ENCODE peak calls at places on chromosomes 6 and 20, in ten cellular contexts. Q is heart left ventricle, T is uterus, R is IMR-90, W is esophagus squamous epithelium, K is gastrocnemius medialis, O is A549, V is Peyer's patch, S is breast epithelium, N is transverse colon. H is an unnamed sample. For H3K4me1, the result is how much of the 10 kb centered on the place peaks cover.

GRCh38 chr6:36414481-36414880 is 27.0 kb upstream of the ETV7 start:
- DNase-seq in K (no peak), S (no peak), O (no peak), Q (no peak), V (no peak), N (no peak), W (no peak), R (peak), T (no peak), H (no peak)

GRCh38 chr6:40378071-40378724 is 209.0 kb downstream of the LRFN2 start:
- DNase-seq in Q (no peak), K (no peak), O (no peak), W (no peak), S (no peak), N (no peak), V (no peak), R (no peak), T (no peak), H (no peak)

GRCh38 chr20:62835931-62836861 is 19.3 kb downstream of the COL9A3 start:
- DNase-seq in R (peak), K (no peak), T (no peak), O (no peak), S (no peak), Q (no peak), N (no peak), V (no peak), W (no peak), H (no peak)

GRCh38 chr6:65170273-65170672 is 536.8 kb downstream of the EYS start:
- DNase-seq in O (no peak), V (no peak), W (no peak), S (no peak), K (no peak), T (no peak), Q (no peak), N (no peak), R (peak), H (no peak)

GRCh38 chr20:35461620-35462019 is 6.2 kb downstream of the CEP250 start:
- DNase-seq in R (peak), K (no peak), T (no peak), V (no peak), W (no peak), Q (no peak), N (no peak), S (no peak), O (no peak), H (no peak)

GRCh38 chr20:57957397-57958049 is 247.7 kb upstream of the PMEPA1 start:
- DNase-seq in T (peak), R (no peak), V (peak), Q (no peak), S (no peak), K (no peak), O (no peak), N (no peak), W (no peak), H (no peak)

GRCh38 chr6:111972714-111973678 is 80.9 kb upstream of the CCN6 start:
- DNase-seq in S (no peak), N (peak), Q (peak), V (peak), W (no peak), O (peak), K (peak), T (peak), R (peak), H (no peak)

GRCh38 chr20:32810941-32811340 is 8.8 kb upstream of the MAPRE1 start:
- DNase-seq in S (no peak), K (no peak), R (no peak), V (no peak), N (no peak), O (no peak), T (no peak), Q (no peak), W (no peak), H (no peak)

GRCh38 chr6:53517021-53517420 is 27.9 kb downstream of the GCLC start:
- DNase-seq in V (no peak), O (no peak), Q (no peak), K (no peak), W (no peak), S (no peak), R (no peak), N (no peak), T (no peak), H (no peak)

GRCh38 chr6:110858016-110858415 is 16.6 kb upstream of the AMD1 start:
- DNase-seq in O (no peak), K (no peak), R (no peak), T (no peak), V (no peak), S (no peak), W (no peak), Q (no peak), N (no peak), H (no peak)

GRCh38 chr6:118621799-118622470 is 29.5 kb downstream of the CEP85L start:
- DNase-seq in N (no peak), Q (no peak), T (no peak), O (no peak), K (no peak), S (no peak), R (peak), W (no peak), V (no peak), H (no peak)

GRCh38 chr6:3825851-3826581 is 23.2 kb upstream of the FAM50B start:
- DNase-seq in T (peak), O (peak), Q (peak), K (peak), N (peak), V (peak), S (peak), R (peak), W (no peak), H (peak)

GRCh38 chr6:170031096-170031471 is 259.8 kb downstream of the DLL1 start:
- DNase-seq in V (peak), T (no peak), K (no peak), S (peak), N (peak), R (no peak), O (no peak), W (no peak), Q (no peak), H (peak)

DNA sequence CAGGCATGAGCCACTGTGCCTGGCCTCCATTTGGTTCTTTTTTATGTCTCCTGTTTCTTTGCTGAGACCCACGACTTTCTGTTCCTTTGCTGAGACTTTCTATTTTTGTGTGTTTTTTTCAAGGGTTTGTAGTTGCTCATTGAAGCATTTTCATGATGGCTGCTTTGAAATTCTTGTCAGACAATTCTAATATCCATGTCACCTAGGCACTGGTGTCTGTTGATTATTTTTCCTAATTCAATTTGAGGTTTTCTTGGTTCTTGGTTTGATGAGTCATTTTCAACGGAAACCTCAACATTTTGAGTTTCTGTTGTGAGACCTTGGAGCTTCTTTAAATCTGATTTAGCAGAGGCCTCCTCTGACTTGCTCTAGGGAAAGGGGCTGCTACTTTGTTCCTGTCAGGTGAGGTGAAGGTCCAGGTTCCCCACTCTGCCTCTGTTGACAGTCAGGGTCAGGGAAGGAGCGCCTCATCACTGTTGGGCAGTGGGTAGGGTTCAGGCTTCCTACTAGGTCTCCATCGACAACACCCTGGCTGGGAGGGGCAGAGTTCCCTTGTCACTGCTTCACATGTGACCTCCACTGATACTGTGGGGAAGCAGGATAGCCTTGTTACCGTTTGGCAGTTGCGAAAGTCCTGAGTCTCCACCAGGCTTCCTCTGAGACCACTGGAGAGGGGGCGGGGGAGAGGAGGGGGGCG is 67.2 kb upstream of the RNF24 start:
- DNase-seq in O (no peak), N (peak), Q (peak), R (peak), T (no peak), V (peak), S (no peak), W (no peak), K (no peak), H (no peak)
- TF ChIP-seq POLR2A in O (no peak), N (no peak), Q (no peak), R (no peak), T (no peak), V (no peak), S (no peak), W (no peak), K (no peak), H (no peak)

DNA sequence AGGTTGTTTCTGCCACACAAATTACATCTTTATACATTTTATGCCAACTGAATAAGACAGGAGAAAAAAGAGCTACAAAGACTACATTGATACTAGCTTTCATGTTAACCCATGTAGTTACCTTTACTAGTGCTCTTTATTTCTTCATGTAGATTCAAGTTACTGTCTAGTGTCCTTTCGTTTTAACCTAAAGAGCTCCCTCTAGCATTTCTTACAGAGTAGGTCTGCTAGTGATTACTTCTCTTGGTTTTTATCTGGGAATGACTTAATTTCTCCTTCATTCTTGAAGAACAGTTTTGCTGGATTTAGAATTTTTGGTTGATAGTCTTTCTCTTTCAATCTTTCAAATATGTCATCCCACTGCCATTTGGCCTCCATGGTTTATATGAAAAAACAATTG is 21.2 kb upstream of the NOP56 start:
- DNase-seq in Q (no peak), T (no peak), O (no peak), N (no peak), W (no peak), V (no peak), S (no peak), R (no peak), K (no peak), H (no peak)
- H3K27ac ChIP-seq in Q (no peak), T (no peak), O (no peak), N (no peak), W (no peak), V (no peak), S (no peak), R (no peak), K (no peak), H (no peak)

GRCh38 chr6:30691208-30691872 is 556 bp upstream of the NRM start:
- DNase-seq in S (no peak), T (no peak), W (no peak), O (no peak), Q (no peak), R (no peak), K (no peak), V (no peak), N (no peak), H (no peak)
- H3K4me1 ChIP-seq in S (under half), T (under half), W (under half), O (under half), Q (under half), R (under half), K (under half), V (under half), N (under half), H (under half)

GRCh38 chr20:44585042-44585968 is 2.9 kb downstream of the PKIG start:
- DNase-seq in N (no peak), V (no peak), R (no peak), T (no peak), O (no peak), Q (no peak), S (no peak), W (no peak), K (peak), H (no peak)
- TF ChIP-seq POLR2A in N (no peak), V (no peak), R (no peak), T (no peak), O (no peak), Q (no peak), S (no peak), W (no peak), K (no peak), H (no peak)

H was measured in stomach.